ENCODE peak calls at places on chromosomes 16 and 17, in five cellular contexts. I is PC-3, Z is neural progenitor cell, L is hepatocyte, W is GM23338. R is an unnamed sample.
A peak's percentile ranks its signal among the peaks of the same experiment; 100 is the strongest.

GRCh38 chr17:73733527-73733926 is 89.3 kb upstream of the SDK2 start:
- DNase-seq in I (no peak), Z (no peak), L (no peak), W (no peak), R (no peak)

GRCh38 chr17:70238228-70238627 is 68.9 kb downstream of the KCNJ2 start:
- DNase-seq in W (no peak), I (no peak), L (no peak), Z (no peak), R (no peak)

GRCh38 chr16:81556715-81557284 is 112.2 kb downstream of the CMIP start:
- DNase-seq in Z (no peak), I (no peak), W (no peak), L (no peak), R (no peak)

GRCh38 chr17:68457168-68457538 is at the start of gene WIPI1:
- DNase-seq in L (no peak), Z (no peak), W (no peak), I (no peak), R (no peak)

GRCh38 chr17:40122466-40122943 is 734 bp downstream of the MSL1 start:
- DNase-seq in Z (peak; percentile 79), L (peak; percentile 80), W (peak; percentile 68), I (peak; percentile 33), R (peak; percentile 83)

GRCh38 chr17:27577884-27578717 is 52.9 kb upstream of the LGALS9 start:
- DNase-seq in I (no peak), Z (no peak), L (peak; percentile 75), W (no peak), R (peak; percentile 55)

GRCh38 chr17:67019126-67019507 is 25.2 kb upstream of the CACNG1 start:
- DNase-seq in W (no peak), I (no peak), L (no peak), Z (no peak), R (no peak)

GRCh38 chr16:49528035-49528434 is 154.4 kb downstream of the C16orf78 start:
- DNase-seq in I (peak; percentile 1), Z (no peak), W (no peak), L (peak; percentile 16), R (peak; percentile 75)

GRCh38 chr16:26016989-26017388 is 325.2 kb downstream of the HS3ST4 start:
- DNase-seq in W (no peak), L (no peak), I (no peak), Z (no peak), R (no peak)

GRCh38 chr17:3594056-3594810 is 15.0 kb downstream of the TRPV1 start:
- DNase-seq in W (no peak), L (no peak), Z (no peak), I (peak; percentile 74), R (no peak)

GRCh38 chr17:30586818-30587595 is 109.8 kb downstream of the GOSR1 start:
- DNase-seq in L (no peak), I (no peak), Z (no peak), W (no peak), R (peak; percentile 85)

GRCh38 chr17:28549274-28550132 is 2.9 kb downstream of the UNC119 start:
- DNase-seq in L (no peak), I (no peak), W (no peak), Z (peak; percentile 85), R (no peak)

GRCh38 chr17:4807534-4808377 is 804 bp downstream of the PLD2 start:
- DNase-seq in L (peak; percentile 38), W (no peak), Z (no peak), I (no peak), R (peak; percentile 48)

GRCh38 chr17:68981288-68981687 is 26.1 kb upstream of the ABCA8 start:
- DNase-seq in Z (no peak), L (no peak), I (peak; percentile 10), W (no peak), R (peak; percentile 45)

GRCh38 chr17:40290629-40291296 is 3.1 kb downstream of the CDC6 start:
- DNase-seq in I (peak; percentile 76), L (peak; percentile 86), W (peak; percentile 78), Z (peak; percentile 70), R (peak; percentile 96)

GRCh38 chr16:2178321-2179106 is 17.9 kb downstream of the CASKIN1 start:
- DNase-seq in I (no peak), L (no peak), Z (peak; percentile 76), W (peak; percentile 89), R (peak; percentile 55)

GRCh38 chr17:57739402-57740224 is 5.5 kb downstream of the CCDC182 start:
- DNase-seq in Z (peak; percentile 73), L (peak; percentile 58), I (peak; percentile 75), W (peak; percentile 77), R (peak; percentile 34)

GRCh38 chr17:47724705-47725104 is 8.3 kb upstream of the TBX21 start:
- DNase-seq in W (no peak), I (no peak), L (no peak), Z (no peak), R (no peak)

GRCh38 chr17:79647456-79647915 is 36.6 kb upstream of the RBFOX3 start:
- DNase-seq in Z (no peak), W (no peak), I (no peak), L (no peak), R (no peak)

GRCh38 chr16:31052131-31052530 is 18.8 kb downstream of the STX4 start:
- DNase-seq in I (peak; percentile 91), L (peak; percentile 74), W (no peak), Z (no peak), R (peak; percentile 97)

GRCh38 chr17:82028966-82029365 is 2.5 kb upstream of the RAC3 start:
- DNase-seq in L (no peak), Z (no peak), W (no peak), I (no peak), R (no peak)

GRCh38 chr17:82029990-82030469 is 1.4 kb upstream of the RAC3 start:
- DNase-seq in W (no peak), L (no peak), I (no peak), Z (no peak), R (no peak)

GRCh38 chr17:82028246-82028645 is 3.2 kb upstream of the RAC3 start:
- DNase-seq in L (no peak), W (no peak), Z (no peak), I (no peak), R (no peak)

GRCh38 chr17:82030470-82031302 is 792 bp upstream of the RAC3 start:
- DNase-seq in L (peak; percentile 90), Z (peak; percentile 95), I (peak; percentile 88), W (peak; percentile 92), R (peak; percentile 93)

GRCh38 chr17:82029391-82029790 is 2.1 kb upstream of the RAC3 start:
- DNase-seq in L (no peak), Z (no peak), W (no peak), I (no peak), R (no peak)
- H4K20me1 ChIP-seq in L (no peaks in the 10 kb centered on the region), Z (peaks cover 30% of the 10 kb centered on the region), W (no peaks in the 10 kb centered on the region), I (no peaks in the 10 kb centered on the region), R (no peaks in the 10 kb centered on the region)

DNA sequence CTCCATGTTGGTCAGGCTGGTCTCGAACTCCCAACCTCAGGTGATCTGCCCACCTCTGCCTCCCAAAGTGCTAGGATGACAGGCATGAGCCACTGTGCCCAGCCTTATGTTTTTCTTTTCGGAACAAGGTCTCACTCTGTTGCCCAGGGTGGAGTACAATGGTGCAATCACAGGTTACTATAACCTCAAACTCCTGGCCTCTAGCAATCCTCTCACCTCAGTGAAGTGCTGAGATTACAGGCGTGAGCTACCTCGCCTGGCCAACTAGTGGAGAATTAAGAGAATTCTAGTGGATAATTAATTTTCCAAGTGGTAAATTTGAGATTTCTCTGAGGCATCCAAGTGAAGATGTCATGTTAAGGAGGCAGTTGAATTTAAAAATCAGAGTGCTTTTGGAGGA is 2.9 kb upstream of the FBXO47 start:
- DNase-seq in Z (no peak), L (no peak), W (peak; percentile 39), I (no peak), R (no peak)
- TF ChIP-seq EZH2 in Z (no peak), L (no peak), W (no peak), I (no peak), R (no peak)

GRCh38 chr17:44547625-44548297 is 9.5 kb upstream of the FZD2 start:
- DNase-seq in I (no peak), W (peak; percentile 79), L (peak; percentile 68), Z (peak; percentile 72), R (no peak)

GRCh38 chr17:44548714-44549230 is 8.5 kb upstream of the FZD2 start:
- DNase-seq in W (no peak), Z (no peak), I (no peak), L (no peak), R (no peak)

GRCh38 chr17:44549736-44550135 is 7.5 kb upstream of the FZD2 start:
- DNase-seq in L (no peak), W (no peak), Z (peak; percentile 70), I (no peak), R (no peak)

GRCh38 chr17:44543905-44544523 is 13.3 kb upstream of the FZD2 start:
- DNase-seq in W (no peak), Z (no peak), I (no peak), L (no peak), R (no peak)

GRCh38 chr17:44546711-44547606 is 10.3 kb upstream of the FZD2 start:
- DNase-seq in W (no peak), I (peak; percentile 64), L (no peak), Z (no peak), R (peak; percentile 76)
- TF ChIP-seq EZH2phosphoT487 in W (no peak), I (no peak), L (no peak), Z (no peak), R (no peak)

GRCh38 chr16:9094008-9094846 is 2.8 kb downstream of the HAPSTR1 start:
- DNase-seq in I (no peak), W (no peak), Z (no peak), L (no peak), R (no peak)

GRCh38 chr16:9092963-9093477 is 1.6 kb downstream of the HAPSTR1 start:
- DNase-seq in I (no peak), L (peak; percentile 39), W (peak; percentile 62), Z (peak; percentile 54), R (peak; percentile 48)

GRCh38 chr16:9096416-9096952 is 5.0 kb downstream of the HAPSTR1 start:
- DNase-seq in I (peak; percentile 79), Z (no peak), L (no peak), W (no peak), R (no peak)

GRCh38 chr16:9095998-9096397 is 4.6 kb downstream of the HAPSTR1 start:
- DNase-seq in Z (no peak), W (no peak), I (no peak), L (no peak), R (no peak)

DNA sequence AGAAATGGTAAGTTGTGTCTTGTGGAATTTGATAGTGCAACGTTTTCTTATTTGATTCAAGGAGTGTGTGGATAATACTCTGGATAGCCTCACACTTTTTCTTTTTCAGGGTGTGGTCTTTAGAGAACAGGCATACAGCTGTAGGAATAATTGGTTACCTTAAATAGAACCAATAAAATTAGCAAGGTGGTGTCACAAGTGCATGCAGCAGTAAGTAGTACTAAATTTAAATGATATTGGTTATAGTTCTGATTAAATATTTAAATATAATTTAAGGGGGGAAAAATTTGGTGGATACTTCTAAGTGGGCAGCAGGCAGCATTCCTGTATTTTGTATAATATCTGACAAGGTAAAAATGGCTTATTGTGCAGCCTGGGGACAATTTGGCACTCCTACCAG is 3.7 kb downstream of the HAPSTR1 start:
- DNase-seq in Z (no peak), W (no peak), I (no peak), L (no peak), R (no peak)
- H4K20me1 ChIP-seq in Z (peaks cover 76% of the 10 kb centered on the region), W (peaks cover 71% of the 10 kb centered on the region), I (peaks cover 68% of the 10 kb centered on the region), L (peaks cover 77% of the 10 kb centered on the region), R (peaks cover 56% of the 10 kb centered on the region)

GRCh38 chr16:17294856-17295255 is 175.9 kb downstream of the XYLT1 start:
- DNase-seq in I (no peak), W (no peak), L (no peak), Z (no peak), R (no peak)
- TF ChIP-seq EZH2 in I (no peak), W (no peak), L (no peak), Z (no peak), R (no peak)